ENCODE peak calls at places on chromosomes 3 and 15, in ten cellular contexts. One of them, this sample, is unnamed.

GRCh38 chr15:79179597-79179996 is 89.0 kb upstream of the RASGRF1 start:
- DNase-seq in A549: no peak
- DNase-seq in EL: no peak
- DNase-seq in stimulated activated CD8-positive, alpha-beta memory T cell treated with anti-CD3 and anti-CD28 coated beads, Interleukin-12 subunit alpha, Interleukin-12 subunit beta, amount 100 ng/mL, for 4 hours: no peak
- DNase-seq in left colon: no peak
- DNase-seq in activated CD4-positive, alpha-beta T cell treated with anti-CD3 and anti-CD28 coated beads, Interleukin-2, amount 50 U/mL, for 24 hours: no peak
- DNase-seq in colonic mucosa: no peak
- DNase-seq in stimulated activated CD4-positive, alpha-beta T cell treated with anti-CD3 and anti-CD28 coated beads, Interleukin-12 subunit alpha, Interleukin-12 subunit beta, amount 100 ng/mL, for 4 hours: no peak
- DNase-seq in aorta: no peak
- DNase-seq in DMS79 treated with DMSO at 0.1 percent for 48 hours: no peak
- DNase-seq in this sample: no peak

GRCh38 chr15:48644827-48645557 is 517 bp downstream of the FBN1 start:
- DNase-seq in A549: peak; percentile 58
- DNase-seq in EL: peak; percentile 67
- DNase-seq in stimulated activated CD8-positive, alpha-beta memory T cell treated with anti-CD3 and anti-CD28 coated beads, Interleukin-12 subunit alpha, Interleukin-12 subunit beta, amount 100 ng/mL, for 4 hours: no peak
- DNase-seq in left colon: peak; percentile 21
- DNase-seq in activated CD4-positive, alpha-beta T cell treated with anti-CD3 and anti-CD28 coated beads, Interleukin-2, amount 50 U/mL, for 24 hours: no peak
- DNase-seq in colonic mucosa: no peak
- DNase-seq in stimulated activated CD4-positive, alpha-beta T cell treated with anti-CD3 and anti-CD28 coated beads, Interleukin-12 subunit alpha, Interleukin-12 subunit beta, amount 100 ng/mL, for 4 hours: no peak
- DNase-seq in aorta: peak; percentile 90
- DNase-seq in DMS79 treated with DMSO at 0.1 percent for 48 hours: no peak
- DNase-seq in this sample: no peak

GRCh38 chr15:37015476-37015875 is 84.9 kb downstream of the MEIS2 start:
- DNase-seq in A549: no peak
- DNase-seq in EL: no peak
- DNase-seq in stimulated activated CD8-positive, alpha-beta memory T cell treated with anti-CD3 and anti-CD28 coated beads, Interleukin-12 subunit alpha, Interleukin-12 subunit beta, amount 100 ng/mL, for 4 hours: no peak
- DNase-seq in left colon: no peak
- DNase-seq in activated CD4-positive, alpha-beta T cell treated with anti-CD3 and anti-CD28 coated beads, Interleukin-2, amount 50 U/mL, for 24 hours: no peak
- DNase-seq in colonic mucosa: no peak
- DNase-seq in stimulated activated CD4-positive, alpha-beta T cell treated with anti-CD3 and anti-CD28 coated beads, Interleukin-12 subunit alpha, Interleukin-12 subunit beta, amount 100 ng/mL, for 4 hours: no peak
- DNase-seq in aorta: no peak
- DNase-seq in DMS79 treated with DMSO at 0.1 percent for 48 hours: no peak
- DNase-seq in this sample: no peak

GRCh38 chr3:21390856-21391255 is 360.2 kb downstream of the ZNF385D start:
- DNase-seq in A549: no peak
- DNase-seq in EL: no peak
- DNase-seq in stimulated activated CD8-positive, alpha-beta memory T cell treated with anti-CD3 and anti-CD28 coated beads, Interleukin-12 subunit alpha, Interleukin-12 subunit beta, amount 100 ng/mL, for 4 hours: no peak
- DNase-seq in left colon: no peak
- DNase-seq in activated CD4-positive, alpha-beta T cell treated with anti-CD3 and anti-CD28 coated beads, Interleukin-2, amount 50 U/mL, for 24 hours: no peak
- DNase-seq in colonic mucosa: no peak
- DNase-seq in stimulated activated CD4-positive, alpha-beta T cell treated with anti-CD3 and anti-CD28 coated beads, Interleukin-12 subunit alpha, Interleukin-12 subunit beta, amount 100 ng/mL, for 4 hours: no peak
- DNase-seq in aorta: no peak
- DNase-seq in DMS79 treated with DMSO at 0.1 percent for 48 hours: no peak
- DNase-seq in this sample: no peak

GRCh38 chr15:51883436-51883835 is 54.0 kb downstream of the TMOD3 start:
- DNase-seq in A549: no peak
- DNase-seq in EL: peak; percentile 71
- DNase-seq in stimulated activated CD8-positive, alpha-beta memory T cell treated with anti-CD3 and anti-CD28 coated beads, Interleukin-12 subunit alpha, Interleukin-12 subunit beta, amount 100 ng/mL, for 4 hours: no peak
- DNase-seq in left colon: no peak
- DNase-seq in activated CD4-positive, alpha-beta T cell treated with anti-CD3 and anti-CD28 coated beads, Interleukin-2, amount 50 U/mL, for 24 hours: no peak
- DNase-seq in colonic mucosa: no peak
- DNase-seq in stimulated activated CD4-positive, alpha-beta T cell treated with anti-CD3 and anti-CD28 coated beads, Interleukin-12 subunit alpha, Interleukin-12 subunit beta, amount 100 ng/mL, for 4 hours: no peak
- DNase-seq in aorta: no peak
- DNase-seq in DMS79 treated with DMSO at 0.1 percent for 48 hours: no peak
- DNase-seq in this sample: no peak

GRCh38 chr3:115018694-115019093 is 128.4 kb downstream of the ZBTB20 start:
- DNase-seq in A549: no peak
- DNase-seq in EL: no peak
- DNase-seq in stimulated activated CD8-positive, alpha-beta memory T cell treated with anti-CD3 and anti-CD28 coated beads, Interleukin-12 subunit alpha, Interleukin-12 subunit beta, amount 100 ng/mL, for 4 hours: no peak
- DNase-seq in left colon: no peak
- DNase-seq in activated CD4-positive, alpha-beta T cell treated with anti-CD3 and anti-CD28 coated beads, Interleukin-2, amount 50 U/mL, for 24 hours: no peak
- DNase-seq in colonic mucosa: no peak
- DNase-seq in stimulated activated CD4-positive, alpha-beta T cell treated with anti-CD3 and anti-CD28 coated beads, Interleukin-12 subunit alpha, Interleukin-12 subunit beta, amount 100 ng/mL, for 4 hours: no peak
- DNase-seq in aorta: no peak
- DNase-seq in DMS79 treated with DMSO at 0.1 percent for 48 hours: no peak
- DNase-seq in this sample: no peak

GRCh38 chr3:49722896-49723295 is 855 bp downstream of the GMPPB start:
- DNase-seq in A549: no peak
- DNase-seq in EL: no peak
- DNase-seq in stimulated activated CD8-positive, alpha-beta memory T cell treated with anti-CD3 and anti-CD28 coated beads, Interleukin-12 subunit alpha, Interleukin-12 subunit beta, amount 100 ng/mL, for 4 hours: no peak
- DNase-seq in left colon: peak; percentile 42
- DNase-seq in activated CD4-positive, alpha-beta T cell treated with anti-CD3 and anti-CD28 coated beads, Interleukin-2, amount 50 U/mL, for 24 hours: no peak
- DNase-seq in colonic mucosa: no peak
- DNase-seq in stimulated activated CD4-positive, alpha-beta T cell treated with anti-CD3 and anti-CD28 coated beads, Interleukin-12 subunit alpha, Interleukin-12 subunit beta, amount 100 ng/mL, for 4 hours: no peak
- DNase-seq in aorta: peak; percentile 68
- DNase-seq in DMS79 treated with DMSO at 0.1 percent for 48 hours: no peak
- DNase-seq in this sample: no peak

GRCh38 chr3:123618768-123619484 is 34.1 kb upstream of the HACD2 start:
- DNase-seq in A549: no peak
- DNase-seq in EL: peak; percentile 73
- DNase-seq in stimulated activated CD8-positive, alpha-beta memory T cell treated with anti-CD3 and anti-CD28 coated beads, Interleukin-12 subunit alpha, Interleukin-12 subunit beta, amount 100 ng/mL, for 4 hours: no peak
- DNase-seq in left colon: peak; percentile 62
- DNase-seq in activated CD4-positive, alpha-beta T cell treated with anti-CD3 and anti-CD28 coated beads, Interleukin-2, amount 50 U/mL, for 24 hours: no peak
- DNase-seq in colonic mucosa: peak; percentile 53
- DNase-seq in stimulated activated CD4-positive, alpha-beta T cell treated with anti-CD3 and anti-CD28 coated beads, Interleukin-12 subunit alpha, Interleukin-12 subunit beta, amount 100 ng/mL, for 4 hours: no peak
- DNase-seq in aorta: peak; percentile 91
- DNase-seq in DMS79 treated with DMSO at 0.1 percent for 48 hours: peak; percentile 79
- DNase-seq in this sample: no peak

GRCh38 chr3:158702815-158703481 is 29.3 kb downstream of the RARRES1 start:
- DNase-seq in A549: no peak
- DNase-seq in EL: peak; percentile 84
- DNase-seq in stimulated activated CD8-positive, alpha-beta memory T cell treated with anti-CD3 and anti-CD28 coated beads, Interleukin-12 subunit alpha, Interleukin-12 subunit beta, amount 100 ng/mL, for 4 hours: no peak
- DNase-seq in left colon: no peak
- DNase-seq in activated CD4-positive, alpha-beta T cell treated with anti-CD3 and anti-CD28 coated beads, Interleukin-2, amount 50 U/mL, for 24 hours: no peak
- DNase-seq in colonic mucosa: no peak
- DNase-seq in stimulated activated CD4-positive, alpha-beta T cell treated with anti-CD3 and anti-CD28 coated beads, Interleukin-12 subunit alpha, Interleukin-12 subunit beta, amount 100 ng/mL, for 4 hours: no peak
- DNase-seq in aorta: no peak
- DNase-seq in DMS79 treated with DMSO at 0.1 percent for 48 hours: no peak
- DNase-seq in this sample: no peak

GRCh38 chr15:91627473-91628309 is 225.8 kb upstream of the SLCO3A1 start:
- DNase-seq in A549: no peak
- DNase-seq in EL: no peak
- DNase-seq in stimulated activated CD8-positive, alpha-beta memory T cell treated with anti-CD3 and anti-CD28 coated beads, Interleukin-12 subunit alpha, Interleukin-12 subunit beta, amount 100 ng/mL, for 4 hours: no peak
- DNase-seq in left colon: peak; percentile 7
- DNase-seq in activated CD4-positive, alpha-beta T cell treated with anti-CD3 and anti-CD28 coated beads, Interleukin-2, amount 50 U/mL, for 24 hours: no peak
- DNase-seq in colonic mucosa: no peak
- DNase-seq in stimulated activated CD4-positive, alpha-beta T cell treated with anti-CD3 and anti-CD28 coated beads, Interleukin-12 subunit alpha, Interleukin-12 subunit beta, amount 100 ng/mL, for 4 hours: no peak
- DNase-seq in aorta: no peak
- DNase-seq in DMS79 treated with DMSO at 0.1 percent for 48 hours: peak; percentile 38
- DNase-seq in this sample: no peak

GRCh38 chr3:153339065-153339464 is 177.0 kb downstream of the RAP2B start:
- DNase-seq in A549: no peak
- DNase-seq in EL: no peak
- DNase-seq in stimulated activated CD8-positive, alpha-beta memory T cell treated with anti-CD3 and anti-CD28 coated beads, Interleukin-12 subunit alpha, Interleukin-12 subunit beta, amount 100 ng/mL, for 4 hours: no peak
- DNase-seq in left colon: no peak
- DNase-seq in activated CD4-positive, alpha-beta T cell treated with anti-CD3 and anti-CD28 coated beads, Interleukin-2, amount 50 U/mL, for 24 hours: no peak
- DNase-seq in colonic mucosa: no peak
- DNase-seq in stimulated activated CD4-positive, alpha-beta T cell treated with anti-CD3 and anti-CD28 coated beads, Interleukin-12 subunit alpha, Interleukin-12 subunit beta, amount 100 ng/mL, for 4 hours: no peak
- DNase-seq in aorta: no peak
- DNase-seq in DMS79 treated with DMSO at 0.1 percent for 48 hours: no peak
- DNase-seq in this sample: no peak

GRCh38 chr3:194206375-194206774 is 70.4 kb downstream of the HES1 start:
- DNase-seq in A549: no peak
- DNase-seq in EL: no peak
- DNase-seq in stimulated activated CD8-positive, alpha-beta memory T cell treated with anti-CD3 and anti-CD28 coated beads, Interleukin-12 subunit alpha, Interleukin-12 subunit beta, amount 100 ng/mL, for 4 hours: no peak
- DNase-seq in left colon: peak; percentile 38
- DNase-seq in activated CD4-positive, alpha-beta T cell treated with anti-CD3 and anti-CD28 coated beads, Interleukin-2, amount 50 U/mL, for 24 hours: no peak
- DNase-seq in colonic mucosa: peak; percentile 54
- DNase-seq in stimulated activated CD4-positive, alpha-beta T cell treated with anti-CD3 and anti-CD28 coated beads, Interleukin-12 subunit alpha, Interleukin-12 subunit beta, amount 100 ng/mL, for 4 hours: no peak
- DNase-seq in aorta: no peak
- DNase-seq in DMS79 treated with DMSO at 0.1 percent for 48 hours: peak; percentile 84
- DNase-seq in this sample: no peak

GRCh38 chr15:50543556-50543955 is 2.9 kb downstream of the USP50 start:
- DNase-seq in A549: no peak
- DNase-seq in EL: no peak
- DNase-seq in stimulated activated CD8-positive, alpha-beta memory T cell treated with anti-CD3 and anti-CD28 coated beads, Interleukin-12 subunit alpha, Interleukin-12 subunit beta, amount 100 ng/mL, for 4 hours: no peak
- DNase-seq in left colon: no peak
- DNase-seq in activated CD4-positive, alpha-beta T cell treated with anti-CD3 and anti-CD28 coated beads, Interleukin-2, amount 50 U/mL, for 24 hours: no peak
- DNase-seq in colonic mucosa: no peak
- DNase-seq in stimulated activated CD4-positive, alpha-beta T cell treated with anti-CD3 and anti-CD28 coated beads, Interleukin-12 subunit alpha, Interleukin-12 subunit beta, amount 100 ng/mL, for 4 hours: no peak
- DNase-seq in aorta: no peak
- DNase-seq in DMS79 treated with DMSO at 0.1 percent for 48 hours: no peak
- DNase-seq in this sample: no peak

GRCh38 chr3:105827959-105828358 is 40.9 kb downstream of the CBLB start:
- DNase-seq in A549: peak; percentile 84
- DNase-seq in EL: peak; percentile 90
- DNase-seq in stimulated activated CD8-positive, alpha-beta memory T cell treated with anti-CD3 and anti-CD28 coated beads, Interleukin-12 subunit alpha, Interleukin-12 subunit beta, amount 100 ng/mL, for 4 hours: no peak
- DNase-seq in left colon: no peak
- DNase-seq in activated CD4-positive, alpha-beta T cell treated with anti-CD3 and anti-CD28 coated beads, Interleukin-2, amount 50 U/mL, for 24 hours: no peak
- DNase-seq in colonic mucosa: peak; percentile 46
- DNase-seq in stimulated activated CD4-positive, alpha-beta T cell treated with anti-CD3 and anti-CD28 coated beads, Interleukin-12 subunit alpha, Interleukin-12 subunit beta, amount 100 ng/mL, for 4 hours: no peak
- DNase-seq in aorta: no peak
- DNase-seq in DMS79 treated with DMSO at 0.1 percent for 48 hours: no peak
- DNase-seq in this sample: no peak

GRCh38 chr15:75204340-75205063 is 2.8 kb downstream of the C15orf39 start:
- DNase-seq in A549: peak; percentile 93
- DNase-seq in EL: peak; percentile 89
- DNase-seq in stimulated activated CD8-positive, alpha-beta memory T cell treated with anti-CD3 and anti-CD28 coated beads, Interleukin-12 subunit alpha, Interleukin-12 subunit beta, amount 100 ng/mL, for 4 hours: peak; percentile 72
- DNase-seq in left colon: peak; percentile 95
- DNase-seq in activated CD4-positive, alpha-beta T cell treated with anti-CD3 and anti-CD28 coated beads, Interleukin-2, amount 50 U/mL, for 24 hours: peak; percentile 64
- DNase-seq in colonic mucosa: peak; percentile 96
- DNase-seq in stimulated activated CD4-positive, alpha-beta T cell treated with anti-CD3 and anti-CD28 coated beads, Interleukin-12 subunit alpha, Interleukin-12 subunit beta, amount 100 ng/mL, for 4 hours: peak; percentile 80
- DNase-seq in aorta: peak; percentile 97
- DNase-seq in DMS79 treated with DMSO at 0.1 percent for 48 hours: peak; percentile 33
- DNase-seq in this sample: peak; percentile 24

GRCh38 chr3:129260606-129261005 is 11.2 kb downstream of the COPG1 start:
- DNase-seq in A549: no peak
- DNase-seq in EL: no peak
- DNase-seq in stimulated activated CD8-positive, alpha-beta memory T cell treated with anti-CD3 and anti-CD28 coated beads, Interleukin-12 subunit alpha, Interleukin-12 subunit beta, amount 100 ng/mL, for 4 hours: no peak
- DNase-seq in left colon: no peak
- DNase-seq in activated CD4-positive, alpha-beta T cell treated with anti-CD3 and anti-CD28 coated beads, Interleukin-2, amount 50 U/mL, for 24 hours: no peak
- DNase-seq in colonic mucosa: no peak
- DNase-seq in stimulated activated CD4-positive, alpha-beta T cell treated with anti-CD3 and anti-CD28 coated beads, Interleukin-12 subunit alpha, Interleukin-12 subunit beta, amount 100 ng/mL, for 4 hours: no peak
- DNase-seq in aorta: peak; percentile 55
- DNase-seq in DMS79 treated with DMSO at 0.1 percent for 48 hours: no peak
- DNase-seq in this sample: no peak

This sample was measured in NCI-H1930.